ENCODE peak calls at places on chromosomes 3 and 15, in eight cellular contexts. C is lower lobe of right lung; X is CD8-positive, alpha-beta memory T cell; N is CD4-positive, alpha-beta memory T cell; U is uterus; T is fibroblast of lung; A is ovary; Z is A549. L is an unnamed sample.

GRCh38 chr15:91956026-91956723 is 102.7 kb downstream of the SLCO3A1 start:
- DNase-seq in Z (no peak), A (no peak), T (peak; percentile 25), C (no peak), N (no peak), X (no peak), U (no peak), L (no peak)

GRCh38 chr3:54121404-54122045 is 827 bp upstream of the CACNA2D3 start:
- DNase-seq in Z (no peak), U (no peak), N (no peak), A (peak; percentile 44), C (no peak), X (no peak), T (peak; percentile 2), L (no peak)

GRCh38 chr3:49124203-49124602 is 3.6 kb upstream of the USP19 start:
- DNase-seq in C (no peak), A (no peak), X (no peak), Z (no peak), T (no peak), N (no peak), U (no peak), L (no peak)

GRCh38 chr15:50145451-50145872 is 26.4 kb upstream of the ATP8B4 start:
- DNase-seq in N (no peak), A (peak; percentile 55), T (peak; percentile 77), Z (peak; percentile 65), U (peak; percentile 65), X (no peak), C (no peak), L (no peak)

GRCh38 chr15:90561344-90562244 is 31.9 kb downstream of the CRTC3 start:
- DNase-seq in N (peak; percentile 59), U (peak; percentile 45), X (no peak), T (no peak), C (no peak), A (peak; percentile 31), Z (no peak), L (no peak)

GRCh38 chr15:27973886-27974285 is 125.2 kb downstream of the OCA2 start:
- DNase-seq in C (no peak), N (no peak), T (no peak), Z (no peak), X (no peak), U (no peak), A (no peak), L (no peak)

GRCh38 chr3:96900600-96900999 is 86.2 kb downstream of the EPHA6 start:
- DNase-seq in N (no peak), X (no peak), T (no peak), C (no peak), A (no peak), U (no peak), Z (no peak), L (no peak)

GRCh38 chr3:191688756-191689433 is 227.9 kb downstream of the PYDC2 start:
- DNase-seq in X (no peak), A (no peak), N (no peak), T (no peak), Z (no peak), C (no peak), U (no peak), L (no peak)

GRCh38 chr3:50194128-50194902 is 2.9 kb downstream of the GNAT1 start:
- DNase-seq in Z (peak; percentile 45), C (peak; percentile 75), A (peak; percentile 78), N (peak; percentile 95), T (peak; percentile 44), U (peak; percentile 67), X (peak; percentile 81), L (peak; percentile 73)

GRCh38 chr3:13082677-13083076 is 9.4 kb upstream of the IQSEC1 start:
- DNase-seq in Z (no peak), N (no peak), T (no peak), C (no peak), X (no peak), A (no peak), U (no peak), L (no peak)

GRCh38 chr15:58362262-58362922 is 69.4 kb upstream of the LIPC start:
- DNase-seq in Z (no peak), A (no peak), C (no peak), N (no peak), U (no peak), T (no peak), X (no peak), L (no peak)

GRCh38 chr3:48642605-48643004 is 7.3 kb upstream of the SLC26A6 start:
- DNase-seq in T (no peak), X (no peak), Z (no peak), U (no peak), N (peak; percentile 6), A (no peak), C (no peak), L (no peak)

GRCh38 chr3:56689303-56689702 is 6.2 kb upstream of the TASOR start:
- DNase-seq in N (no peak), C (no peak), U (no peak), X (no peak), A (no peak), T (no peak), Z (no peak), L (no peak)

GRCh38 chr15:33131880-33132279 is 62.6 kb downstream of the FMN1 start:
- DNase-seq in T (peak; percentile 64), X (no peak), C (no peak), U (no peak), N (no peak), A (no peak), Z (no peak), L (no peak)

GRCh38 chr3:39189150-39189510 is 3.3 kb downstream of the XIRP1 start:
- DNase-seq in A (no peak), U (no peak), X (no peak), T (no peak), N (no peak), Z (no peak), C (no peak), L (no peak)

GRCh38 chr3:53114412-53115074 is 15.7 kb downstream of the RFT1 start:
- DNase-seq in X (no peak), T (peak; percentile 58), U (no peak), N (no peak), C (no peak), A (no peak), Z (no peak), L (no peak)

GRCh38 chr3:15286022-15286421 is 46.4 kb downstream of the SH3BP5 start:
- DNase-seq in A (no peak), N (no peak), Z (no peak), X (no peak), C (no peak), U (no peak), T (no peak), L (no peak)

GRCh38 chr3:195388380-195388779 is 54.4 kb downstream of the ACAP2 start:
- DNase-seq in N (no peak), A (no peak), Z (no peak), C (no peak), U (no peak), T (no peak), X (no peak), L (no peak)

GRCh38 chr3:157201648-157202278 is 41.8 kb upstream of the CCNL1 start:
- DNase-seq in A (no peak), C (no peak), N (no peak), T (peak; percentile 58), X (no peak), Z (peak; percentile 57), U (no peak), L (no peak)

GRCh38 chr3:59422312-59422711 is 372.5 kb upstream of the CFAP20DC start:
- DNase-seq in T (peak; percentile 90), Z (no peak), X (no peak), N (no peak), C (no peak), U (no peak), A (no peak), L (no peak)

GRCh38 chr15:27458370-27459084 is 487.5 kb downstream of the GABRG3 start:
- DNase-seq in X (no peak), Z (no peak), C (no peak), T (no peak), A (no peak), N (no peak), U (no peak), L (no peak)

DNA sequence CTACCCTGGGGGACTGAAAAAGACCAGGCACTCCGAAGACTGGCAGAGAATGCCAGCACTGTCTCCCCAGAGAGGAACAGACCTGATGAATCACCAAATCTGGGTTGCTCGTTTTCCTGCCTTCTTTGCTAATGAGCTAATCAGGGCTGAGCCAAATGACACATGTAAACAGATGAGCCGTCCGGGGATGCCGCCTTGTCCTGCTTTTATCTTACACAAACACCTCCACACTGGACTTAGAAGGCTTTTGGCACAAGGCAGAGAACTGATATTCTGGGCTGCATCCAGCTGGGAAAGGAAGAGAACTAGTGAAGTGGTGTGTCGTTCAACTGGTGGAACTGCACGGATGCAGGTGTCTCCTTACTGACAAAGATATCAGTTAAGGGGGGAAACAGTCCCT is 88.1 kb downstream of the MECOM start:
- DNase-seq in T (peak; percentile 69), X (no peak), A (no peak), Z (no peak), N (no peak), U (no peak), C (no peak), L (peak; percentile 26)
- H3K4me1 ChIP-seq in T (peaks cover 2% of the 10 kb centered on the region), X (no peaks in the 10 kb centered on the region), A (no peaks in the 10 kb centered on the region), Z (no peaks in the 10 kb centered on the region), N (no peaks in the 10 kb centered on the region), U (no peaks in the 10 kb centered on the region), C (no peaks in the 10 kb centered on the region), L (peaks cover 18% of the 10 kb centered on the region)

GRCh38 chr15:98865397-98866339 is 141.9 kb downstream of the PGPEP1L start:
- DNase-seq in Z (no peak), X (peak; percentile 68), A (peak; percentile 75), U (peak; percentile 73), C (peak; percentile 86), T (peak; percentile 80), N (peak; percentile 84), L (peak; percentile 78)
- H3K4me1 ChIP-seq in Z (peaks cover 96% of the 10 kb centered on the region), X (peaks cover 8% of the 10 kb centered on the region), A (peaks cover 22% of the 10 kb centered on the region), U (peaks cover 4% of the 10 kb centered on the region), C (peaks cover 10% of the 10 kb centered on the region), T (no peaks in the 10 kb centered on the region), N (peaks cover 6% of the 10 kb centered on the region), L (peaks cover 17% of the 10 kb centered on the region)

GRCh38 chr15:98896802-98897732 is 110.5 kb downstream of the PGPEP1L start:
- DNase-seq in Z (peak; percentile 99), A (peak; percentile 68), N (no peak), X (no peak), T (peak; percentile 100), C (no peak), U (peak; percentile 46), L (no peak)
- H3K4me1 ChIP-seq in Z (peaks cover 94% of the 10 kb centered on the region), A (peaks cover 24% of the 10 kb centered on the region), N (no peaks in the 10 kb centered on the region), X (no peaks in the 10 kb centered on the region), T (peaks cover 20% of the 10 kb centered on the region), C (peaks cover 8% of the 10 kb centered on the region), U (no peaks in the 10 kb centered on the region), L (peaks cover 10% of the 10 kb centered on the region)

GRCh38 chr3:16844771-16845170 is 40.0 kb upstream of the PLCL2 start:
- DNase-seq in T (no peak), Z (no peak), C (no peak), U (no peak), X (no peak), N (no peak), A (no peak), L (no peak)
- H3K4me1 ChIP-seq in T (no peaks in the 10 kb centered on the region), Z (no peaks in the 10 kb centered on the region), C (peaks cover 35% of the 10 kb centered on the region), U (no peaks in the 10 kb centered on the region), X (peaks cover 75% of the 10 kb centered on the region), N (peaks cover 89% of the 10 kb centered on the region), A (no peaks in the 10 kb centered on the region), L (peaks cover 21% of the 10 kb centered on the region)

DNA sequence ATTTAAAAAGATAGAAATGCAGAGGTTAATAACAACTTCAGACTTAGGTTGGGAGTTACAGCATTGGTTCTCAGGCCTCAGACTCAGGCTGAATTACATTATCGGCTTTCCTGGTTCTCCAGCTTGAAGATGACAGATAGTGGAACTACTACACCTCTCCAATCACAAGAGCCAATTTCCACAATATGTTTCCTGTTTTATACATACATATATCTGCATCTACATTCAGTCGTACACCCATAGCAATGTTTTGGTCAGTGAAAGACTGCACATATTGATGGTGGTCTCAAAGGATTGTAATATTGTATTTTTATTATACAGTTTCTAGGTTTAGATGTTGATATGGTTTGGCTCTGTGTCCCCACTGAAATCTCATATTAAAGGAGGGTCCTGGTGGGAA is 35.4 kb downstream of the AADACL2 start:
- DNase-seq in N (no peak), T (no peak), Z (no peak), C (no peak), A (no peak), X (no peak), U (no peak), L (no peak)
- H3K4me1 ChIP-seq in N (no peaks in the 10 kb centered on the region), T (peaks cover 4% of the 10 kb centered on the region), Z (peaks cover 45% of the 10 kb centered on the region), C (peaks cover 27% of the 10 kb centered on the region), A (peaks cover 2% of the 10 kb centered on the region), X (no peaks in the 10 kb centered on the region), U (no peaks in the 10 kb centered on the region), L (peaks cover 17% of the 10 kb centered on the region)

L was measured in stomach.